ENCODE peak calls at places on chromosomes 16 and 17, in ten cellular contexts. One of them, this sample, is unnamed.

GRCh38 chr17:73657473-73658116 is 13.3 kb upstream of the SDK2 start:
- DNase-seq in astrocyte of the spinal cord: no peak
- DNase-seq in stimulated activated CD4-positive, alpha-beta T cell treated with anti-CD3 and anti-CD28 coated beads, Interleukin-1b, Interleukin-23, amount 100 ng/mL, for 1 hour: no peak
- DNase-seq in dermis blood vessel endothelial cell: peak; percentile 14
- DNase-seq in stimulated activated naive CD8-positive, alpha-beta T cell treated with anti-CD3 and anti-CD28 coated beads, Interleukin-15, Interleukin-2, amounts not matched to agents 100 U/mL and 50 U/mL, for 24 hours: peak; percentile 45
- DNase-seq in foreskin fibroblast: no peak
- DNase-seq in GM23338: peak; percentile 89
- DNase-seq in PC-3: peak; percentile 67
- DNase-seq in choroid plexus epithelial cell: peak; percentile 29
- DNase-seq in sigmoid colon: no peak
- DNase-seq in this sample: peak; percentile 58

GRCh38 chr17:44209786-44210341 is 9.6 kb downstream of the UBTF start:
- DNase-seq in stimulated activated CD4-positive, alpha-beta T cell treated with anti-CD3 and anti-CD28 coated beads, Interleukin-1b, Interleukin-23, amount 100 ng/mL, for 1 hour: no peak
- DNase-seq in dermis blood vessel endothelial cell: no peak
- DNase-seq in astrocyte of the spinal cord: no peak
- DNase-seq in PC-3: peak; percentile 76
- DNase-seq in GM23338: no peak
- DNase-seq in stimulated activated naive CD8-positive, alpha-beta T cell treated with anti-CD3 and anti-CD28 coated beads, Interleukin-15, Interleukin-2, amounts not matched to agents 100 U/mL and 50 U/mL, for 24 hours: peak; percentile 62
- DNase-seq in choroid plexus epithelial cell: no peak
- DNase-seq in foreskin fibroblast: peak; percentile 62
- DNase-seq in sigmoid colon: no peak
- DNase-seq in this sample: peak; percentile 47

GRCh38 chr17:61408151-61409041 is 8.8 kb downstream of the TBX2 start:
- DNase-seq in PC-3: no peak
- DNase-seq in foreskin fibroblast: no peak
- DNase-seq in sigmoid colon: peak; percentile 61
- DNase-seq in choroid plexus epithelial cell: no peak
- DNase-seq in astrocyte of the spinal cord: no peak
- DNase-seq in stimulated activated naive CD8-positive, alpha-beta T cell treated with anti-CD3 and anti-CD28 coated beads, Interleukin-15, Interleukin-2, amounts not matched to agents 100 U/mL and 50 U/mL, for 24 hours: no peak
- DNase-seq in stimulated activated CD4-positive, alpha-beta T cell treated with anti-CD3 and anti-CD28 coated beads, Interleukin-1b, Interleukin-23, amount 100 ng/mL, for 1 hour: no peak
- DNase-seq in dermis blood vessel endothelial cell: no peak
- DNase-seq in GM23338: no peak
- DNase-seq in this sample: no peak

GRCh38 chr17:21676281-21677111 is 15.8 kb upstream of the KCNJ18 start:
- DNase-seq in stimulated activated naive CD8-positive, alpha-beta T cell treated with anti-CD3 and anti-CD28 coated beads, Interleukin-15, Interleukin-2, amounts not matched to agents 100 U/mL and 50 U/mL, for 24 hours: no peak
- DNase-seq in astrocyte of the spinal cord: no peak
- DNase-seq in foreskin fibroblast: no peak
- DNase-seq in sigmoid colon: peak; percentile 65
- DNase-seq in dermis blood vessel endothelial cell: no peak
- DNase-seq in GM23338: no peak
- DNase-seq in stimulated activated CD4-positive, alpha-beta T cell treated with anti-CD3 and anti-CD28 coated beads, Interleukin-1b, Interleukin-23, amount 100 ng/mL, for 1 hour: no peak
- DNase-seq in choroid plexus epithelial cell: no peak
- DNase-seq in PC-3: no peak
- DNase-seq in this sample: no peak

GRCh38 chr16:27253526-27253930 is 15.0 kb downstream of the NSMCE1 start:
- DNase-seq in stimulated activated CD4-positive, alpha-beta T cell treated with anti-CD3 and anti-CD28 coated beads, Interleukin-1b, Interleukin-23, amount 100 ng/mL, for 1 hour: no peak
- DNase-seq in sigmoid colon: no peak
- DNase-seq in foreskin fibroblast: peak; percentile 79
- DNase-seq in dermis blood vessel endothelial cell: peak; percentile 82
- DNase-seq in astrocyte of the spinal cord: peak; percentile 88
- DNase-seq in PC-3: peak; percentile 77
- DNase-seq in GM23338: no peak
- DNase-seq in stimulated activated naive CD8-positive, alpha-beta T cell treated with anti-CD3 and anti-CD28 coated beads, Interleukin-15, Interleukin-2, amounts not matched to agents 100 U/mL and 50 U/mL, for 24 hours: peak; percentile 47
- DNase-seq in choroid plexus epithelial cell: peak; percentile 89
- DNase-seq in this sample: peak; percentile 93

GRCh38 chr17:8153550-8153956 is 1.3 kb upstream of the PER1 start:
- DNase-seq in dermis blood vessel endothelial cell: peak; percentile 97
- DNase-seq in stimulated activated CD4-positive, alpha-beta T cell treated with anti-CD3 and anti-CD28 coated beads, Interleukin-1b, Interleukin-23, amount 100 ng/mL, for 1 hour: no peak
- DNase-seq in foreskin fibroblast: peak; percentile 98
- DNase-seq in GM23338: peak; percentile 38
- DNase-seq in PC-3: peak; percentile 33
- DNase-seq in sigmoid colon: peak; percentile 94
- DNase-seq in choroid plexus epithelial cell: peak; percentile 98
- DNase-seq in stimulated activated naive CD8-positive, alpha-beta T cell treated with anti-CD3 and anti-CD28 coated beads, Interleukin-15, Interleukin-2, amounts not matched to agents 100 U/mL and 50 U/mL, for 24 hours: peak; percentile 77
- DNase-seq in astrocyte of the spinal cord: peak; percentile 97
- DNase-seq in this sample: peak; percentile 100

GRCh38 chr17:13306310-13306962 is 288.6 kb upstream of the ELAC2 start:
- DNase-seq in dermis blood vessel endothelial cell: peak; percentile 0
- DNase-seq in sigmoid colon: no peak
- DNase-seq in GM23338: peak; percentile 83
- DNase-seq in PC-3: peak; percentile 86
- DNase-seq in foreskin fibroblast: peak; percentile 62
- DNase-seq in stimulated activated naive CD8-positive, alpha-beta T cell treated with anti-CD3 and anti-CD28 coated beads, Interleukin-15, Interleukin-2, amounts not matched to agents 100 U/mL and 50 U/mL, for 24 hours: peak; percentile 12
- DNase-seq in stimulated activated CD4-positive, alpha-beta T cell treated with anti-CD3 and anti-CD28 coated beads, Interleukin-1b, Interleukin-23, amount 100 ng/mL, for 1 hour: no peak
- DNase-seq in astrocyte of the spinal cord: peak; percentile 84
- DNase-seq in choroid plexus epithelial cell: peak; percentile 97
- DNase-seq in this sample: peak; percentile 89

GRCh38 chr17:67469208-67469980 is 92.3 kb downstream of the PITPNC1 start:
- DNase-seq in dermis blood vessel endothelial cell: peak; percentile 23
- DNase-seq in stimulated activated naive CD8-positive, alpha-beta T cell treated with anti-CD3 and anti-CD28 coated beads, Interleukin-15, Interleukin-2, amounts not matched to agents 100 U/mL and 50 U/mL, for 24 hours: peak; percentile 45
- DNase-seq in astrocyte of the spinal cord: peak; percentile 67
- DNase-seq in choroid plexus epithelial cell: peak; percentile 39
- DNase-seq in GM23338: peak; percentile 37
- DNase-seq in PC-3: no peak
- DNase-seq in foreskin fibroblast: no peak
- DNase-seq in stimulated activated CD4-positive, alpha-beta T cell treated with anti-CD3 and anti-CD28 coated beads, Interleukin-1b, Interleukin-23, amount 100 ng/mL, for 1 hour: no peak
- DNase-seq in sigmoid colon: no peak
- DNase-seq in this sample: no peak

GRCh38 chr17:69175812-69176517 is 34.3 kb upstream of the ABCA6 start:
- DNase-seq in foreskin fibroblast: peak; percentile 73
- DNase-seq in GM23338: no peak
- DNase-seq in dermis blood vessel endothelial cell: peak; percentile 28
- DNase-seq in stimulated activated naive CD8-positive, alpha-beta T cell treated with anti-CD3 and anti-CD28 coated beads, Interleukin-15, Interleukin-2, amounts not matched to agents 100 U/mL and 50 U/mL, for 24 hours: no peak
- DNase-seq in sigmoid colon: no peak
- DNase-seq in choroid plexus epithelial cell: peak; percentile 91
- DNase-seq in PC-3: peak; percentile 95
- DNase-seq in astrocyte of the spinal cord: peak; percentile 79
- DNase-seq in stimulated activated CD4-positive, alpha-beta T cell treated with anti-CD3 and anti-CD28 coated beads, Interleukin-1b, Interleukin-23, amount 100 ng/mL, for 1 hour: no peak
- DNase-seq in this sample: peak; percentile 74

GRCh38 chr17:16919663-16920627 is 52.0 kb downstream of the TNFRSF13B start:
- DNase-seq in foreskin fibroblast: no peak
- DNase-seq in dermis blood vessel endothelial cell: no peak
- DNase-seq in choroid plexus epithelial cell: no peak
- DNase-seq in stimulated activated naive CD8-positive, alpha-beta T cell treated with anti-CD3 and anti-CD28 coated beads, Interleukin-15, Interleukin-2, amounts not matched to agents 100 U/mL and 50 U/mL, for 24 hours: no peak
- DNase-seq in stimulated activated CD4-positive, alpha-beta T cell treated with anti-CD3 and anti-CD28 coated beads, Interleukin-1b, Interleukin-23, amount 100 ng/mL, for 1 hour: no peak
- DNase-seq in sigmoid colon: no peak
- DNase-seq in GM23338: peak; percentile 67
- DNase-seq in astrocyte of the spinal cord: no peak
- DNase-seq in PC-3: no peak
- DNase-seq in this sample: no peak

GRCh38 chr16:47470810-47471209 is 9.7 kb downstream of the PHKB start:
- DNase-seq in astrocyte of the spinal cord: no peak
- DNase-seq in GM23338: no peak
- DNase-seq in PC-3: no peak
- DNase-seq in sigmoid colon: no peak
- DNase-seq in stimulated activated naive CD8-positive, alpha-beta T cell treated with anti-CD3 and anti-CD28 coated beads, Interleukin-15, Interleukin-2, amounts not matched to agents 100 U/mL and 50 U/mL, for 24 hours: no peak
- DNase-seq in foreskin fibroblast: no peak
- DNase-seq in stimulated activated CD4-positive, alpha-beta T cell treated with anti-CD3 and anti-CD28 coated beads, Interleukin-1b, Interleukin-23, amount 100 ng/mL, for 1 hour: no peak
- DNase-seq in dermis blood vessel endothelial cell: no peak
- DNase-seq in choroid plexus epithelial cell: no peak
- DNase-seq in this sample: no peak

GRCh38 chr17:33113281-33114010 is 121.8 kb downstream of the SPACA3 start:
- DNase-seq in sigmoid colon: no peak
- DNase-seq in astrocyte of the spinal cord: no peak
- DNase-seq in PC-3: peak; percentile 52
- DNase-seq in dermis blood vessel endothelial cell: no peak
- DNase-seq in stimulated activated CD4-positive, alpha-beta T cell treated with anti-CD3 and anti-CD28 coated beads, Interleukin-1b, Interleukin-23, amount 100 ng/mL, for 1 hour: no peak
- DNase-seq in choroid plexus epithelial cell: peak; percentile 1
- DNase-seq in stimulated activated naive CD8-positive, alpha-beta T cell treated with anti-CD3 and anti-CD28 coated beads, Interleukin-15, Interleukin-2, amounts not matched to agents 100 U/mL and 50 U/mL, for 24 hours: no peak
- DNase-seq in foreskin fibroblast: no peak
- DNase-seq in GM23338: peak; percentile 23
- DNase-seq in this sample: peak; percentile 44

GRCh38 chr16:5024632-5025031 is 9.1 kb downstream of the NAGPA start:
- DNase-seq in foreskin fibroblast: no peak
- DNase-seq in choroid plexus epithelial cell: peak; percentile 18
- DNase-seq in GM23338: peak; percentile 48
- DNase-seq in dermis blood vessel endothelial cell: peak; percentile 59
- DNase-seq in PC-3: peak; percentile 82
- DNase-seq in sigmoid colon: no peak
- DNase-seq in astrocyte of the spinal cord: peak; percentile 8
- DNase-seq in stimulated activated CD4-positive, alpha-beta T cell treated with anti-CD3 and anti-CD28 coated beads, Interleukin-1b, Interleukin-23, amount 100 ng/mL, for 1 hour: no peak
- DNase-seq in stimulated activated naive CD8-positive, alpha-beta T cell treated with anti-CD3 and anti-CD28 coated beads, Interleukin-15, Interleukin-2, amounts not matched to agents 100 U/mL and 50 U/mL, for 24 hours: no peak
- DNase-seq in this sample: peak; percentile 31

GRCh38 chr17:59311051-59311468 is 20.4 kb upstream of the YPEL2 start:
- DNase-seq in PC-3: peak; percentile 88
- DNase-seq in choroid plexus epithelial cell: peak; percentile 66
- DNase-seq in astrocyte of the spinal cord: peak; percentile 42
- DNase-seq in sigmoid colon: no peak
- DNase-seq in dermis blood vessel endothelial cell: peak; percentile 82
- DNase-seq in stimulated activated naive CD8-positive, alpha-beta T cell treated with anti-CD3 and anti-CD28 coated beads, Interleukin-15, Interleukin-2, amounts not matched to agents 100 U/mL and 50 U/mL, for 24 hours: peak; percentile 23
- DNase-seq in foreskin fibroblast: peak; percentile 27
- DNase-seq in stimulated activated CD4-positive, alpha-beta T cell treated with anti-CD3 and anti-CD28 coated beads, Interleukin-1b, Interleukin-23, amount 100 ng/mL, for 1 hour: no peak
- DNase-seq in GM23338: peak; percentile 80
- DNase-seq in this sample: peak; percentile 74

GRCh38 chr17:45043268-45043681 is 8.2 kb downstream of the DCAKD start:
- DNase-seq in stimulated activated naive CD8-positive, alpha-beta T cell treated with anti-CD3 and anti-CD28 coated beads, Interleukin-15, Interleukin-2, amounts not matched to agents 100 U/mL and 50 U/mL, for 24 hours: no peak
- DNase-seq in GM23338: no peak
- DNase-seq in choroid plexus epithelial cell: no peak
- DNase-seq in sigmoid colon: peak; percentile 79
- DNase-seq in foreskin fibroblast: peak; percentile 69
- DNase-seq in astrocyte of the spinal cord: peak; percentile 40
- DNase-seq in PC-3: no peak
- DNase-seq in dermis blood vessel endothelial cell: no peak
- DNase-seq in stimulated activated CD4-positive, alpha-beta T cell treated with anti-CD3 and anti-CD28 coated beads, Interleukin-1b, Interleukin-23, amount 100 ng/mL, for 1 hour: no peak
- DNase-seq in this sample: peak; percentile 20

GRCh38 chr17:3718251-3718650 is 5.5 kb upstream of the HASPIN start:
- DNase-seq in foreskin fibroblast: no peak
- DNase-seq in GM23338: no peak
- DNase-seq in sigmoid colon: no peak
- DNase-seq in dermis blood vessel endothelial cell: no peak
- DNase-seq in astrocyte of the spinal cord: no peak
- DNase-seq in PC-3: no peak
- DNase-seq in choroid plexus epithelial cell: no peak
- DNase-seq in stimulated activated naive CD8-positive, alpha-beta T cell treated with anti-CD3 and anti-CD28 coated beads, Interleukin-15, Interleukin-2, amounts not matched to agents 100 U/mL and 50 U/mL, for 24 hours: no peak
- DNase-seq in stimulated activated CD4-positive, alpha-beta T cell treated with anti-CD3 and anti-CD28 coated beads, Interleukin-1b, Interleukin-23, amount 100 ng/mL, for 1 hour: no peak
- DNase-seq in this sample: no peak

GRCh38 chr16:3960049-3960809 is 79.7 kb upstream of the CREBBP start:
- DNase-seq in astrocyte of the spinal cord: no peak
- DNase-seq in stimulated activated naive CD8-positive, alpha-beta T cell treated with anti-CD3 and anti-CD28 coated beads, Interleukin-15, Interleukin-2, amounts not matched to agents 100 U/mL and 50 U/mL, for 24 hours: no peak
- DNase-seq in choroid plexus epithelial cell: no peak
- DNase-seq in foreskin fibroblast: no peak
- DNase-seq in stimulated activated CD4-positive, alpha-beta T cell treated with anti-CD3 and anti-CD28 coated beads, Interleukin-1b, Interleukin-23, amount 100 ng/mL, for 1 hour: no peak
- DNase-seq in PC-3: no peak
- DNase-seq in dermis blood vessel endothelial cell: no peak
- DNase-seq in sigmoid colon: no peak
- DNase-seq in GM23338: no peak
- DNase-seq in this sample: peak; percentile 73

GRCh38 chr17:7880076-7880868 is 8.3 kb upstream of the CHD3 start:
- DNase-seq in PC-3: no peak
- DNase-seq in GM23338: no peak
- DNase-seq in stimulated activated naive CD8-positive, alpha-beta T cell treated with anti-CD3 and anti-CD28 coated beads, Interleukin-15, Interleukin-2, amounts not matched to agents 100 U/mL and 50 U/mL, for 24 hours: no peak
- DNase-seq in astrocyte of the spinal cord: no peak
- DNase-seq in choroid plexus epithelial cell: no peak
- DNase-seq in sigmoid colon: no peak
- DNase-seq in stimulated activated CD4-positive, alpha-beta T cell treated with anti-CD3 and anti-CD28 coated beads, Interleukin-1b, Interleukin-23, amount 100 ng/mL, for 1 hour: no peak
- DNase-seq in foreskin fibroblast: no peak
- DNase-seq in dermis blood vessel endothelial cell: no peak
- DNase-seq in this sample: no peak

GRCh38 chr17:36544049-36544319 is 735 bp upstream of the GGNBP2 start:
- DNase-seq in PC-3: peak; percentile 39
- DNase-seq in astrocyte of the spinal cord: no peak
- DNase-seq in stimulated activated naive CD8-positive, alpha-beta T cell treated with anti-CD3 and anti-CD28 coated beads, Interleukin-15, Interleukin-2, amounts not matched to agents 100 U/mL and 50 U/mL, for 24 hours: peak; percentile 32
- DNase-seq in GM23338: peak; percentile 52
- DNase-seq in choroid plexus epithelial cell: no peak
- DNase-seq in dermis blood vessel endothelial cell: peak; percentile 77
- DNase-seq in sigmoid colon: peak; percentile 70
- DNase-seq in foreskin fibroblast: peak; percentile 49
- DNase-seq in stimulated activated CD4-positive, alpha-beta T cell treated with anti-CD3 and anti-CD28 coated beads, Interleukin-1b, Interleukin-23, amount 100 ng/mL, for 1 hour: no peak
- DNase-seq in this sample: peak; percentile 82

GRCh38 chr16:3754772-3755171 is 37.4 kb upstream of the TRAP1 start:
- DNase-seq in stimulated activated naive CD8-positive, alpha-beta T cell treated with anti-CD3 and anti-CD28 coated beads, Interleukin-15, Interleukin-2, amounts not matched to agents 100 U/mL and 50 U/mL, for 24 hours: no peak
- DNase-seq in choroid plexus epithelial cell: no peak
- DNase-seq in astrocyte of the spinal cord: no peak
- DNase-seq in foreskin fibroblast: no peak
- DNase-seq in PC-3: no peak
- DNase-seq in sigmoid colon: no peak
- DNase-seq in dermis blood vessel endothelial cell: no peak
- DNase-seq in GM23338: no peak
- DNase-seq in stimulated activated CD4-positive, alpha-beta T cell treated with anti-CD3 and anti-CD28 coated beads, Interleukin-1b, Interleukin-23, amount 100 ng/mL, for 1 hour: no peak
- DNase-seq in this sample: no peak

GRCh38 chr16:12435730-12436129 is 368.0 kb downstream of the CPPED1 start:
- DNase-seq in PC-3: no peak
- DNase-seq in stimulated activated naive CD8-positive, alpha-beta T cell treated with anti-CD3 and anti-CD28 coated beads, Interleukin-15, Interleukin-2, amounts not matched to agents 100 U/mL and 50 U/mL, for 24 hours: no peak
- DNase-seq in sigmoid colon: no peak
- DNase-seq in astrocyte of the spinal cord: no peak
- DNase-seq in dermis blood vessel endothelial cell: no peak
- DNase-seq in stimulated activated CD4-positive, alpha-beta T cell treated with anti-CD3 and anti-CD28 coated beads, Interleukin-1b, Interleukin-23, amount 100 ng/mL, for 1 hour: no peak
- DNase-seq in GM23338: peak; percentile 20
- DNase-seq in choroid plexus epithelial cell: no peak
- DNase-seq in foreskin fibroblast: no peak
- DNase-seq in this sample: no peak

GRCh38 chr17:57906910-57907309 is 48.3 kb downstream of the CUEDC1 start:
- DNase-seq in GM23338: peak; percentile 74
- DNase-seq in choroid plexus epithelial cell: no peak
- DNase-seq in PC-3: no peak
- DNase-seq in stimulated activated naive CD8-positive, alpha-beta T cell treated with anti-CD3 and anti-CD28 coated beads, Interleukin-15, Interleukin-2, amounts not matched to agents 100 U/mL and 50 U/mL, for 24 hours: no peak
- DNase-seq in sigmoid colon: no peak
- DNase-seq in foreskin fibroblast: no peak
- DNase-seq in dermis blood vessel endothelial cell: no peak
- DNase-seq in stimulated activated CD4-positive, alpha-beta T cell treated with anti-CD3 and anti-CD28 coated beads, Interleukin-1b, Interleukin-23, amount 100 ng/mL, for 1 hour: no peak
- DNase-seq in astrocyte of the spinal cord: no peak
- DNase-seq in this sample: no peak

GRCh38 chr17:17246879-17247278 is 9.9 kb upstream of the FLCN start:
- DNase-seq in GM23338: no peak
- DNase-seq in stimulated activated CD4-positive, alpha-beta T cell treated with anti-CD3 and anti-CD28 coated beads, Interleukin-1b, Interleukin-23, amount 100 ng/mL, for 1 hour: no peak
- DNase-seq in choroid plexus epithelial cell: no peak
- DNase-seq in astrocyte of the spinal cord: no peak
- DNase-seq in foreskin fibroblast: no peak
- DNase-seq in sigmoid colon: no peak
- DNase-seq in dermis blood vessel endothelial cell: no peak
- DNase-seq in PC-3: no peak
- DNase-seq in stimulated activated naive CD8-positive, alpha-beta T cell treated with anti-CD3 and anti-CD28 coated beads, Interleukin-15, Interleukin-2, amounts not matched to agents 100 U/mL and 50 U/mL, for 24 hours: no peak
- DNase-seq in this sample: no peak

GRCh38 chr17:78506454-78507309 is 70.5 kb downstream of the DNAH17 start:
- DNase-seq in choroid plexus epithelial cell: no peak
- DNase-seq in dermis blood vessel endothelial cell: peak; percentile 12
- DNase-seq in stimulated activated naive CD8-positive, alpha-beta T cell treated with anti-CD3 and anti-CD28 coated beads, Interleukin-15, Interleukin-2, amounts not matched to agents 100 U/mL and 50 U/mL, for 24 hours: no peak
- DNase-seq in astrocyte of the spinal cord: no peak
- DNase-seq in GM23338: no peak
- DNase-seq in sigmoid colon: no peak
- DNase-seq in stimulated activated CD4-positive, alpha-beta T cell treated with anti-CD3 and anti-CD28 coated beads, Interleukin-1b, Interleukin-23, amount 100 ng/mL, for 1 hour: no peak
- DNase-seq in PC-3: no peak
- DNase-seq in foreskin fibroblast: no peak
- DNase-seq in this sample: no peak

GRCh38 chr16:68445458-68445857 is 2.9 kb downstream of the SMPD3 start:
- DNase-seq in stimulated activated naive CD8-positive, alpha-beta T cell treated with anti-CD3 and anti-CD28 coated beads, Interleukin-15, Interleukin-2, amounts not matched to agents 100 U/mL and 50 U/mL, for 24 hours: peak; percentile 64
- DNase-seq in choroid plexus epithelial cell: peak; percentile 63
- DNase-seq in sigmoid colon: no peak
- DNase-seq in foreskin fibroblast: no peak
- DNase-seq in stimulated activated CD4-positive, alpha-beta T cell treated with anti-CD3 and anti-CD28 coated beads, Interleukin-1b, Interleukin-23, amount 100 ng/mL, for 1 hour: no peak
- DNase-seq in astrocyte of the spinal cord: no peak
- DNase-seq in dermis blood vessel endothelial cell: peak; percentile 74
- DNase-seq in PC-3: peak; percentile 68
- DNase-seq in GM23338: peak; percentile 94
- DNase-seq in this sample: peak; percentile 63

GRCh38 chr16:3774819-3775218 is 57.5 kb upstream of the TRAP1 start:
- DNase-seq in GM23338: no peak
- DNase-seq in stimulated activated naive CD8-positive, alpha-beta T cell treated with anti-CD3 and anti-CD28 coated beads, Interleukin-15, Interleukin-2, amounts not matched to agents 100 U/mL and 50 U/mL, for 24 hours: no peak
- DNase-seq in stimulated activated CD4-positive, alpha-beta T cell treated with anti-CD3 and anti-CD28 coated beads, Interleukin-1b, Interleukin-23, amount 100 ng/mL, for 1 hour: no peak
- DNase-seq in sigmoid colon: no peak
- DNase-seq in choroid plexus epithelial cell: no peak
- DNase-seq in PC-3: no peak
- DNase-seq in foreskin fibroblast: no peak
- DNase-seq in dermis blood vessel endothelial cell: no peak
- DNase-seq in astrocyte of the spinal cord: no peak
- DNase-seq in this sample: no peak

GRCh38 chr16:79508294-79508693 is 92.2 kb downstream of the MAF start:
- DNase-seq in PC-3: no peak
- DNase-seq in sigmoid colon: no peak
- DNase-seq in stimulated activated naive CD8-positive, alpha-beta T cell treated with anti-CD3 and anti-CD28 coated beads, Interleukin-15, Interleukin-2, amounts not matched to agents 100 U/mL and 50 U/mL, for 24 hours: no peak
- DNase-seq in dermis blood vessel endothelial cell: no peak
- DNase-seq in choroid plexus epithelial cell: no peak
- DNase-seq in astrocyte of the spinal cord: no peak
- DNase-seq in GM23338: no peak
- DNase-seq in foreskin fibroblast: no peak
- DNase-seq in stimulated activated CD4-positive, alpha-beta T cell treated with anti-CD3 and anti-CD28 coated beads, Interleukin-1b, Interleukin-23, amount 100 ng/mL, for 1 hour: no peak
- DNase-seq in this sample: no peak

GRCh38 chr17:70555723-70556122 is 386.4 kb downstream of the KCNJ2 start:
- DNase-seq in stimulated activated naive CD8-positive, alpha-beta T cell treated with anti-CD3 and anti-CD28 coated beads, Interleukin-15, Interleukin-2, amounts not matched to agents 100 U/mL and 50 U/mL, for 24 hours: no peak
- DNase-seq in PC-3: no peak
- DNase-seq in dermis blood vessel endothelial cell: no peak
- DNase-seq in foreskin fibroblast: no peak
- DNase-seq in astrocyte of the spinal cord: no peak
- DNase-seq in choroid plexus epithelial cell: no peak
- DNase-seq in sigmoid colon: no peak
- DNase-seq in stimulated activated CD4-positive, alpha-beta T cell treated with anti-CD3 and anti-CD28 coated beads, Interleukin-1b, Interleukin-23, amount 100 ng/mL, for 1 hour: no peak
- DNase-seq in GM23338: no peak
- DNase-seq in this sample: no peak

This sample was measured in GM23248.